ENCODE peak calls at places on chromosomes 11 and 22, in six cellular contexts. D is IMR-90, H is neuronal stem cell, L is H1, E is H9, S is trophoblast cell. Q is an unnamed sample.

GRCh38 chr22:46587067-46587471 is 33.1 kb upstream of the GRAMD4 start:
- DNase-seq in D (no peak), H (no peak), L (no peak), E (peak; percentile 20), S (no peak), Q (no peak)

GRCh38 chr11:4459470-4459869 is 10.4 kb downstream of the OR52K2 start:
- DNase-seq in D (no peak), H (no peak), L (no peak), E (no peak), S (no peak), Q (no peak)

GRCh38 chr11:74524978-74525377 is 31.5 kb upstream of the LIPT2 start:
- DNase-seq in D (no peak), H (no peak), L (no peak), E (no peak), S (no peak), Q (no peak)

GRCh38 chr22:27348634-27349033 is 452.9 kb downstream of the MN1 start:
- DNase-seq in D (peak; percentile 43), H (no peak), L (no peak), E (no peak), S (peak; percentile 0), Q (peak; percentile 10)

GRCh38 chr11:117654281-117654680 is 142.7 kb downstream of the DSCAML1 start:
- DNase-seq in D (no peak), H (no peak), L (no peak), E (no peak), S (no peak), Q (no peak)

GRCh38 chr11:119605137-119605675 is 123.8 kb downstream of the NECTIN1 start:
- DNase-seq in D (no peak), H (no peak), L (no peak), E (no peak), S (no peak), Q (no peak)

GRCh38 chr11:62791501-62792192 is at the start of gene TMEM223:
- DNase-seq in D (peak; percentile 72), H (peak; percentile 66), L (peak; percentile 92), E (peak; percentile 89), S (peak; percentile 83), Q (peak; percentile 87)

GRCh38 chr11:78978831-78979230 is 404.2 kb upstream of the NARS2 start:
- DNase-seq in D (no peak), H (no peak), L (no peak), E (no peak), S (no peak), Q (no peak)

GRCh38 chr11:24844406-24844805 is 347.6 kb downstream of the LUZP2 start:
- DNase-seq in D (no peak), H (no peak), L (no peak), E (no peak), S (no peak), Q (no peak)

GRCh38 chr11:37657645-37658044 is 1059.6 kb upstream of the RAG2 start:
- DNase-seq in D (peak; percentile 25), H (no peak), L (no peak), E (no peak), S (peak; percentile 1), Q (peak; percentile 19)

GRCh38 chr22:35591696-35592417 is 25.3 kb downstream of the MB start:
- DNase-seq in D (no peak), H (no peak), L (no peak), E (no peak), S (peak; percentile 30), Q (no peak)

GRCh38 chr11:17479284-17480214 is 2.9 kb upstream of the ABCC8 start:
- DNase-seq in D (no peak), H (peak; percentile 86), L (peak; percentile 93), E (peak; percentile 82), S (peak; percentile 37), Q (peak; percentile 42)

GRCh38 chr11:131464024-131464423 is 93.6 kb downstream of the NTM start:
- DNase-seq in D (no peak), H (no peak), L (no peak), E (no peak), S (peak; percentile 27), Q (no peak)

GRCh38 chr11:105670811-105671210 is 60.9 kb downstream of the GRIA4 start:
- DNase-seq in D (peak; percentile 9), H (no peak), L (no peak), E (no peak), S (no peak), Q (peak; percentile 37)

GRCh38 chr11:120023120-120023519 is 114.8 kb downstream of the TRIM29 start:
- DNase-seq in D (no peak), H (no peak), L (peak; percentile 49), E (peak; percentile 74), S (no peak), Q (no peak)

GRCh38 chr22:38462960-38463784 is 4.7 kb upstream of the KDELR3 start:
- DNase-seq in D (no peak), H (no peak), L (peak; percentile 83), E (peak; percentile 78), S (peak; percentile 73), Q (peak; percentile 59)

GRCh38 chr22:29245626-29246385 is 22.0 kb downstream of the RHBDD3 start:
- DNase-seq in D (peak; percentile 54), H (peak; percentile 60), L (peak; percentile 89), E (peak; percentile 75), S (peak; percentile 73), Q (peak; percentile 62)

GRCh38 chr22:29359469-29359868 is 28.9 kb downstream of the AP1B1 start:
- DNase-seq in D (peak; percentile 53), H (no peak), L (peak; percentile 73), E (peak; percentile 69), S (peak; percentile 68), Q (peak; percentile 70)

GRCh38 chr22:33873186-33873585 is 47.1 kb downstream of the LARGE1 start:
- DNase-seq in D (no peak), H (no peak), L (no peak), E (no peak), S (no peak), Q (no peak)

GRCh38 chr22:22408731-22409696 is 99.5 kb downstream of the ZNF280B start:
- DNase-seq in D (peak; percentile 4), H (peak; percentile 21), L (peak; percentile 69), E (peak; percentile 57), S (peak; percentile 96), Q (peak; percentile 18)

GRCh38 chr22:44399906-44400762 is 87.4 kb upstream of the SHISAL1 start:
- DNase-seq in D (no peak), H (no peak), L (peak; percentile 42), E (peak; percentile 13), S (no peak), Q (no peak)

GRCh38 chr11:72833083-72833733 is 19.0 kb downstream of the ATG16L2 start:
- DNase-seq in D (no peak), H (no peak), L (no peak), E (no peak), S (no peak), Q (no peak)

GRCh38 chr11:104956528-104956927 is 11.8 kb downstream of the CASP4 start:
- DNase-seq in D (no peak), H (no peak), L (no peak), E (no peak), S (peak; percentile 91), Q (no peak)

GRCh38 chr11:7548659-7549283 is 35.0 kb downstream of the PPFIBP2 start:
- DNase-seq in D (no peak), H (no peak), L (peak; percentile 73), E (peak; percentile 89), S (peak; percentile 77), Q (no peak)

GRCh38 chr11:122097419-122098001 is 18.5 kb downstream of the BLID start:
- DNase-seq in D (peak; percentile 47), H (no peak), L (no peak), E (no peak), S (no peak), Q (peak; percentile 59)
- H3K27me3 ChIP-seq in D (no peaks in the 10 kb centered on the region), H (peaks cover 16% of the 10 kb centered on the region), L (peaks cover 12% of the 10 kb centered on the region), E (no peaks in the 10 kb centered on the region), S (no peaks in the 10 kb centered on the region), Q (no peaks in the 10 kb centered on the region)

DNA sequence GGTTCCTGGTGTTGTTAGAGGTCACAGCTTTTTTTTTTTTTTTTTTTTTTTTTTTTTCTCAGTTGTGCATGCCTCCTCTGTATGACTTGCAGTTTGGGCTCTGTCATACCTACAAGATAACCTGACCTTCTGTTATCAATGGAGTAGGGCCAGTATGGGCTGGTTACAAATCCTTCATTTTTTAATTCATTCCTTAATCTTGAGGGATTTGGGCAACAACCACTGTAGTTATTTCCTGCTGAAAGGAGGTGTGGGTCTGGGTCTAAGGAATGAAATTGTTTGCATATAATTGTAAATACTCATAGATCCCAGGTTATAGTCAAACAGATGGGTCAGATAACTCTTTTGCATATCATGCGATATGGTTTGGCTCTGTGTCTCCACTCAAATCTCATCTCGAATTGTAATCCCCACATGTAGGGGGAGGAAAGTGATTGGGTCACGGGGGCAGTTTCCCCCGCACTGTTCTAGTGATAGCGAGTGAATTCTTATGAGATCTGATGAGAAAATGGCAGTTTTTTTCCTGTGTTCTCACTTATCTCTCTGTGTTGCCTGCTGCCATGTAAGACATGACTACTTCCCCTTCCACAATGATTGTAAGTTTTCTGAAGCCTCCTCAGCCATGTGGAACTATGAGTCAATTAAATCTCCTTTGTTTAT is 14.1 kb upstream of the GLYAT start:
- DNase-seq in D (no peak), H (no peak), L (no peak), E (no peak), S (peak; percentile 64), Q (no peak)
- H3K9me3 ChIP-seq in D (no peaks in the 10 kb centered on the region), H (peaks cover 6% of the 10 kb centered on the region), L (peaks cover 45% of the 10 kb centered on the region), E (peaks cover 66% of the 10 kb centered on the region), S (peaks cover 10% of the 10 kb centered on the region), Q (peaks cover 11% of the 10 kb centered on the region)

GRCh38 chr22:17118342-17118741 is 2.8 kb downstream of the TMEM121B start:
- DNase-seq in D (no peak), H (no peak), L (no peak), E (no peak), S (no peak), Q (no peak)

GRCh38 chr22:17115927-17116326 is 5.2 kb downstream of the TMEM121B start:
- DNase-seq in D (no peak), H (no peak), L (no peak), E (no peak), S (no peak), Q (no peak)

GRCh38 chr22:17117890-17118289 is 3.3 kb downstream of the TMEM121B start:
- DNase-seq in D (no peak), H (no peak), L (no peak), E (no peak), S (no peak), Q (no peak)

GRCh38 chr22:17116931-17117330 is 4.2 kb downstream of the TMEM121B start:
- DNase-seq in D (no peak), H (no peak), L (no peak), E (no peak), S (no peak), Q (no peak)

GRCh38 chr22:17117400-17117799 is 3.8 kb downstream of the TMEM121B start:
- DNase-seq in D (no peak), H (no peak), L (no peak), E (no peak), S (no peak), Q (no peak)
- H2BK5ac ChIP-seq in D (no peak overlapping the region), H (no peak overlapping the region), L (no peak overlapping the region), E (no peak overlapping the region), S (no peak overlapping the region), Q (no peak overlapping the region)

GRCh38 chr11:113474362-113475159 is 637 bp downstream of the DRD2 start:
- DNase-seq in D (peak; percentile 66), H (peak; percentile 95), L (peak; percentile 98), E (peak; percentile 91), S (peak; percentile 96), Q (peak; percentile 83)

GRCh38 chr11:113477321-113477720 is 2.1 kb upstream of the DRD2 start:
- DNase-seq in D (no peak), H (no peak), L (peak; percentile 56), E (peak; percentile 63), S (no peak), Q (no peak)

GRCh38 chr11:113475160-113475761 is at the start of gene DRD2:
- DNase-seq in D (no peak), H (peak; percentile 27), L (peak; percentile 61), E (peak; percentile 50), S (no peak), Q (no peak)

GRCh38 chr11:113476553-113476952 is 1.4 kb upstream of the DRD2 start:
- DNase-seq in D (no peak), H (no peak), L (no peak), E (no peak), S (no peak), Q (no peak)

GRCh38 chr11:113473983-113474361 is 1.2 kb downstream of the DRD2 start:
- DNase-seq in D (no peak), H (no peak), L (no peak), E (no peak), S (no peak), Q (no peak)
- H3K27me3 ChIP-seq in D (peaks cover 19% of the 10 kb centered on the region), H (peaks cover 68% of the 10 kb centered on the region), L (peaks cover 29% of the 10 kb centered on the region), E (peaks cover 10% of the 10 kb centered on the region), S (peaks cover 26% of the 10 kb centered on the region), Q (peaks cover 88% of the 10 kb centered on the region)

Q was measured in mesenchymal stem cell.